ENCODE peak calls at places on chromosomes 11 and 22, in nine cellular contexts. Z is heart left ventricle, M is transverse colon, D is uterus, O is lower leg skin, E is IMR-90, C is tibial nerve, U is ovary, A is adrenal gland. G is an unnamed sample.

GRCh38 chr22:24146190-24146616 is 35.1 kb upstream of the SUSD2 start:
- DNase-seq in Z (peak; percentile 58), M (peak; percentile 84), D (peak; percentile 45), O (no peak), E (peak; percentile 83), C (peak; percentile 36), U (peak; percentile 65), A (peak; percentile 43), G (peak; percentile 34)

GRCh38 chr11:70067591-70068341 is 10.4 kb upstream of the ANO1 start:
- DNase-seq in Z (no peak), M (no peak), D (no peak), O (peak; percentile 78), E (no peak), C (no peak), U (no peak), A (no peak), G (peak; percentile 42)

GRCh38 chr22:42368379-42369249 is 63.6 kb downstream of the NFAM1 start:
- DNase-seq in Z (no peak), M (peak; percentile 34), D (peak; percentile 39), O (no peak), E (no peak), C (no peak), U (peak; percentile 46), A (no peak), G (no peak)

GRCh38 chr11:105368711-105369110 is 229.1 kb upstream of the CARD18 start:
- DNase-seq in Z (no peak), M (no peak), D (no peak), O (no peak), E (no peak), C (no peak), U (no peak), A (no peak), G (no peak)

GRCh38 chr22:42343551-42344081 is 73.2 kb upstream of the TCF20 start:
- DNase-seq in Z (no peak), M (no peak), D (no peak), O (no peak), E (no peak), C (no peak), U (peak; percentile 59), A (no peak), G (no peak)

GRCh38 chr11:18748766-18749375 is 22.9 kb upstream of the IGSF22 start:
- DNase-seq in Z (no peak), M (no peak), D (no peak), O (no peak), E (peak; percentile 37), C (no peak), U (no peak), A (peak; percentile 30), G (no peak)

GRCh38 chr11:75055511-75055910 is 41.2 kb downstream of the OR2AT4 start:
- DNase-seq in Z (no peak), M (no peak), D (no peak), O (no peak), E (peak; percentile 34), C (no peak), U (no peak), A (no peak), G (no peak)

GRCh38 chr22:44347098-44347497 is 34.3 kb upstream of the SHISAL1 start:
- DNase-seq in Z (no peak), M (no peak), D (no peak), O (no peak), E (peak; percentile 48), C (no peak), U (no peak), A (no peak), G (no peak)

GRCh38 chr11:122277553-122277952 is 161.5 kb upstream of the BLID start:
- DNase-seq in Z (no peak), M (no peak), D (no peak), O (no peak), E (no peak), C (no peak), U (no peak), A (no peak), G (no peak)

GRCh38 chr11:72951193-72951592 is 137.0 kb downstream of the ATG16L2 start:
- DNase-seq in Z (no peak), M (no peak), D (no peak), O (no peak), E (peak; percentile 69), C (no peak), U (no peak), A (no peak), G (no peak)

GRCh38 chr22:38305481-38306448 is 11.5 kb downstream of the CSNK1E start:
- DNase-seq in Z (no peak), M (peak; percentile 64), D (no peak), O (no peak), E (peak; percentile 54), C (no peak), U (no peak), A (no peak), G (no peak)

GRCh38 chr11:92276773-92277172 is 52.2 kb downstream of the FAT3 start:
- DNase-seq in Z (no peak), M (no peak), D (no peak), O (no peak), E (peak; percentile 52), C (no peak), U (no peak), A (no peak), G (no peak)

GRCh38 chr22:39240841-39241631 is 3.7 kb downstream of the PDGFB start:
- DNase-seq in Z (peak; percentile 74), M (peak; percentile 73), D (no peak), O (peak; percentile 94), E (no peak), C (peak; percentile 36), U (no peak), A (no peak), G (peak; percentile 83)

GRCh38 chr22:45166935-45167334 is 3.2 kb downstream of the NUP50 start:
- DNase-seq in Z (no peak), M (no peak), D (no peak), O (no peak), E (no peak), C (no peak), U (no peak), A (no peak), G (no peak)

GRCh38 chr11:91926967-91927366 is 297.7 kb upstream of the FAT3 start:
- DNase-seq in Z (peak; percentile 24), M (peak; percentile 40), D (peak; percentile 20), O (no peak), E (no peak), C (peak; percentile 26), U (no peak), A (peak; percentile 39), G (peak; percentile 11)

GRCh38 chr11:2327032-2327431 is 25.2 kb downstream of the TSPAN32 start:
- DNase-seq in Z (no peak), M (no peak), D (no peak), O (peak; percentile 79), E (no peak), C (no peak), U (no peak), A (no peak), G (no peak)

GRCh38 chr11:32893091-32893946 is 708 bp downstream of the QSER1 start:
- DNase-seq in Z (peak; percentile 82), M (peak; percentile 55), D (peak; percentile 59), O (peak; percentile 90), E (peak; percentile 26), C (peak; percentile 7), U (peak; percentile 79), A (peak; percentile 43), G (peak; percentile 46)

GRCh38 chr11:32890843-32891656 is 1.6 kb upstream of the QSER1 start:
- DNase-seq in Z (no peak), M (peak; percentile 19), D (no peak), O (peak; percentile 53), E (no peak), C (no peak), U (no peak), A (no peak), G (no peak)

GRCh38 chr11:32891657-32892354 is 805 bp upstream of the QSER1 start:
- DNase-seq in Z (no peak), M (no peak), D (no peak), O (no peak), E (no peak), C (no peak), U (no peak), A (peak; percentile 29), G (no peak)

GRCh38 chr11:32893947-32894827 is 1.6 kb downstream of the QSER1 start:
- DNase-seq in Z (no peak), M (peak; percentile 41), D (no peak), O (peak; percentile 67), E (peak; percentile 82), C (peak; percentile 16), U (peak; percentile 26), A (peak; percentile 38), G (peak; percentile 24)

DNA sequence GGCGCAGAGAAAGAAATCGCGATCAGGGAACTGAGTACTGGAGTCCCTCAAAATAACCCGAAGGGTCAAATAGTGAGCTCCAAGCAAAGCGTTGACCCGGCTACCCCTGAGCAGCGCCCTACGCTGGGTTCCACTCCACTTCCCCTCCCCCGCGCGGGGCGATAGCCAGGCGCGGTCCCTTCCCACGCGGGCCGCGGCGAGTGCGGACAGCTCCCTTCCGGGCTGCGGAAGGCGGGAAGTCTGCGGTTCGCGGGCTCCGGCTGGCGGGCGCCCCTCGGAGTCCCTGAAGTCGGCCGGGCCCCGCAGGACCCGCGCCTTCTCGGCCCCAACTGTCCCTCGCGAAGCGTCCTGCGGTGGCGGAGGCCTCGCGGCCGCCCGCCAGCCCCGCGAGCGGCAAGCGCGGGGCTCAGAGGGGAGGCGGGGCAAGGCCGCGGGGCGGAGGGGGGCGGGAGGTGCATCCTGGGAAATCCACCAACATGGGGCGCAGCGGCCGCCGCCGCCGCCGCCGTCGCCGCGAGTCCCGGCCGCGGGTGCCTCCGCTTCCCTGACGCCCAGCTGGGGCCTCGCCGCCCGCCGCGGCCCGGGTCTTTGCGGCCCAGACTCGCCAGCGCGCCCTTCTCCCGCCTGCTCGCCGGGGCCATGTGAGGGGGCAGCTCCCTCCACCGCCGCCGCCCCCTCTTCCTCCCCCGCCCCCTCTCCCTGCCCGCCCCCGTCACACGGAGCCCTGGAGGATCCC is at the start of gene QSER1:
- DNase-seq in Z (peak; percentile 76), M (peak; percentile 76), D (peak; percentile 71), O (peak; percentile 92), E (peak; percentile 41), C (peak; percentile 50), U (peak; percentile 78), A (peak; percentile 77), G (peak; percentile 49)
- TF ChIP-seq POLR2A in Z (peak; percentile 70), M (peak; percentile 67), D (peak; percentile 31), O (no peak), E (peak; percentile 63), C (peak; percentile 79), U (peak; percentile 60), A (peak; percentile 78), G (peak; percentile 48)

GRCh38 chr11:116556483-116556882 is 216.3 kb downstream of the BUD13 start:
- DNase-seq in Z (no peak), M (no peak), D (no peak), O (no peak), E (no peak), C (no peak), U (no peak), A (no peak), G (no peak)
- TF ChIP-seq CTCF in Z (no peak), M (no peak), D (no peak), O (no peak), E (no peak), C (no peak), U (no peak), A (no peak), G (no peak)

GRCh38 chr11:119608781-119609180 is 120.2 kb downstream of the NECTIN1 start:
- DNase-seq in Z (no peak), M (no peak), D (no peak), O (no peak), E (no peak), C (no peak), U (no peak), A (no peak), G (no peak)
- H3K4me3 ChIP-seq in Z (no peak overlapping the region), M (no peak overlapping the region), D (no peak overlapping the region), O (no peak overlapping the region), E (no peak overlapping the region), C (no peak overlapping the region), U (no peak overlapping the region), A (no peak overlapping the region), G (no peak overlapping the region)

GRCh38 chr11:64207247-64208085 is 945 bp downstream of the FERMT3 start:
- DNase-seq in Z (peak; percentile 81), M (peak; percentile 74), D (peak; percentile 72), O (peak; percentile 92), E (peak; percentile 78), C (peak; percentile 36), U (peak; percentile 50), A (peak; percentile 65), G (no peak)
- TF ChIP-seq POLR2A in Z (peak; percentile 51), M (peak; percentile 21), D (no peak), O (no peak), E (no peak), C (no peak), U (no peak), A (no peak), G (no peak)